ENCODE peak calls at places on chromosomes 1 and 21, in four cellular contexts. Z is amniotic epithelial cell, B is NAMALWA, E is T-cell. M is an unnamed sample.

GRCh38 chr21:45550552-45551210 is 8.4 kb upstream of the SLC19A1 start:
- DNase-seq in Z (no peak), B (peak), E (peak), M (no peak)

GRCh38 chr1:43573066-43573799 is 42.5 kb downstream of the PTPRF start:
- DNase-seq in Z (no peak), B (no peak), E (no peak), M (no peak)

GRCh38 chr1:47885062-47885461 is 112.1 kb downstream of the TRABD2B start:
- DNase-seq in Z (no peak), B (no peak), E (no peak), M (no peak)

GRCh38 chr1:87174726-87175237 is 153.9 kb upstream of the LMO4 start:
- DNase-seq in Z (no peak), B (no peak), E (no peak), M (no peak)

GRCh38 chr1:10646347-10646861 is 150.0 kb downstream of the CASZ1 start:
- DNase-seq in Z (peak), B (peak), E (no peak), M (no peak)

GRCh38 chr1:220787069-220787614 is 429 bp downstream of the MTARC1 start:
- DNase-seq in Z (no peak), B (no peak), E (no peak), M (peak)

GRCh38 chr1:159854693-159855192 is 7.7 kb downstream of the VSIG8 start:
- DNase-seq in Z (peak), B (no peak), E (peak), M (peak)

GRCh38 chr1:163071381-163072255 is 2.5 kb downstream of the RGS4 start:
- DNase-seq in Z (peak), B (peak), E (peak), M (peak)

GRCh38 chr1:197984273-197984672 is 67.1 kb downstream of the LHX9 start:
- DNase-seq in Z (peak), B (no peak), E (no peak), M (no peak)

GRCh38 chr1:171219751-171220385 is 28.4 kb upstream of the FMO1 start:
- DNase-seq in Z (peak), B (no peak), E (no peak), M (no peak)

GRCh38 chr1:14857436-14858195 is 259.1 kb downstream of the KAZN start:
- DNase-seq in Z (no peak), B (no peak), E (no peak), M (no peak)

GRCh38 chr1:92482665-92483441 is 3.9 kb downstream of the GFI1 start:
- DNase-seq in Z (no peak), B (peak), E (peak), M (peak)

GRCh38 chr1:61056674-61057439 is 25.5 kb upstream of the NFIA start:
- DNase-seq in Z (peak), B (peak), E (peak), M (peak)

GRCh38 chr1:12275370-12275769 is 45.5 kb downstream of the VPS13D start:
- DNase-seq in Z (peak), B (peak), E (peak), M (no peak)

GRCh38 chr1:1783320-1783719 is 5.0 kb upstream of the NADK start:
- DNase-seq in Z (no peak), B (peak), E (no peak), M (no peak)

GRCh38 chr21:25670726-25671125 is 31.7 kb downstream of the JAM2 start:
- DNase-seq in Z (no peak), B (no peak), E (no peak), M (no peak)

GRCh38 chr1:95061445-95062006 is 11.2 kb downstream of the ALG14 start:
- DNase-seq in Z (no peak), B (no peak), E (no peak), M (no peak)

M was measured in MM.1S.